ENCODE peak calls at places on chromosomes 11 and 22, in nine cellular contexts. D, Q, V, X, L, Y, K, I and C are unnamed samples.

GRCh38 chr11:44833221-44833620 is 106.5 kb downstream of the TSPAN18 start:
- DNase-seq in D (no peak), Q (no peak), V (no peak), X (no peak), L (no peak), Y (no peak), K (no peak), I (no peak), C (no peak)

GRCh38 chr11:74055938-74056337 is 47.1 kb upstream of the UCP3 start:
- DNase-seq in D (no peak), Q (no peak), V (no peak), X (no peak), L (peak), Y (no peak), K (no peak), I (no peak), C (no peak)

GRCh38 chr11:12544986-12545775 is 129.0 kb upstream of the TEAD1 start:
- DNase-seq in D (no peak), Q (no peak), V (no peak), X (no peak), L (no peak), Y (no peak), K (no peak), I (no peak), C (no peak)

GRCh38 chr11:35794850-35795249 is 132.3 kb downstream of the TRIM44 start:
- DNase-seq in D (no peak), Q (no peak), V (no peak), X (no peak), L (no peak), Y (no peak), K (no peak), I (no peak), C (no peak)

GRCh38 chr11:104033134-104033533 is 3.3 kb upstream of the DDI1 start:
- DNase-seq in D (no peak), Q (no peak), V (no peak), X (peak), L (no peak), Y (no peak), K (no peak), I (no peak), C (no peak)

GRCh38 chr11:64123102-64123434 is 42.8 kb downstream of the MACROD1 start:
- DNase-seq in D (no peak), Q (peak), V (peak), X (peak), L (no peak), Y (no peak), K (no peak), I (peak), C (no peak)

GRCh38 chr11:70567680-70568503 is 169.6 kb downstream of the CTTN start:
- DNase-seq in D (no peak), Q (no peak), V (no peak), X (peak), L (no peak), Y (no peak), K (peak), I (peak), C (no peak)

GRCh38 chr11:70108250-70108649 is 30.1 kb downstream of the ANO1 start:
- DNase-seq in D (no peak), Q (no peak), V (no peak), X (no peak), L (no peak), Y (no peak), K (peak), I (no peak), C (no peak)

GRCh38 chr11:109071712-109072524 is 350.1 kb upstream of the C11orf87 start:
- DNase-seq in D (no peak), Q (no peak), V (peak), X (peak), L (no peak), Y (no peak), K (peak), I (no peak), C (no peak)

GRCh38 chr11:69918938-69919650 is 99.9 kb upstream of the FGF3 start:
- DNase-seq in D (no peak), Q (peak), V (peak), X (peak), L (peak), Y (no peak), K (peak), I (peak), C (peak)

GRCh38 chr11:19200410-19201201 is 1.2 kb downstream of the CSRP3 start:
- DNase-seq in D (no peak), Q (peak), V (no peak), X (no peak), L (no peak), Y (no peak), K (no peak), I (no peak), C (peak)

GRCh38 chr22:41487037-41487963 is 18.4 kb downstream of the ACO2 start:
- DNase-seq in D (no peak), Q (no peak), V (no peak), X (no peak), L (no peak), Y (no peak), K (no peak), I (no peak), C (peak)

GRCh38 chr22:24937114-24937513 is 9.4 kb downstream of the LHFPL7 start:
- DNase-seq in D (no peak), Q (no peak), V (no peak), X (no peak), L (no peak), Y (no peak), K (no peak), I (no peak), C (no peak)

GRCh38 chr22:39675907-39676306 is 105.4 kb downstream of the CACNA1I start:
- DNase-seq in D (no peak), Q (no peak), V (no peak), X (no peak), L (no peak), Y (no peak), K (no peak), I (no peak), C (no peak)

GRCh38 chr22:44313385-44314006 is 745 bp upstream of the SHISAL1 start:
- DNase-seq in D (no peak), Q (no peak), V (no peak), X (no peak), L (no peak), Y (no peak), K (peak), I (no peak), C (no peak)

GRCh38 chr11:125245299-125245698 is 80.7 kb downstream of the PKNOX2 start:
- DNase-seq in D (no peak), Q (no peak), V (no peak), X (no peak), L (no peak), Y (no peak), K (no peak), I (no peak), C (no peak)

GRCh38 chr22:49259870-49260615 is 567.6 kb downstream of the BRD1 start:
- DNase-seq in D (no peak), Q (peak), V (no peak), X (no peak), L (no peak), Y (no peak), K (no peak), I (no peak), C (no peak)

GRCh38 chr11:69870772-69871171 is 51.6 kb upstream of the FGF3 start:
- DNase-seq in D (no peak), Q (no peak), V (no peak), X (no peak), L (no peak), Y (no peak), K (no peak), I (no peak), C (no peak)

GRCh38 chr22:21945453-21946261 is 7.0 kb downstream of the PPM1F start:
- DNase-seq in D (no peak), Q (no peak), V (no peak), X (no peak), L (no peak), Y (no peak), K (no peak), I (no peak), C (no peak)

GRCh38 chr22:31933816-31934482 is 10.4 kb upstream of the YWHAH start:
- DNase-seq in D (no peak), Q (no peak), V (peak), X (no peak), L (no peak), Y (no peak), K (no peak), I (peak), C (no peak)

GRCh38 chr11:134538793-134539192 is 126.8 kb upstream of the B3GAT1 start:
- DNase-seq in D (no peak), Q (no peak), V (no peak), X (peak), L (no peak), Y (no peak), K (no peak), I (no peak), C (no peak)

GRCh38 chr22:37187891-37188761 is at the start of gene C1QTNF6:
- DNase-seq in D (no peak), Q (peak), V (no peak), X (no peak), L (no peak), Y (no peak), K (peak), I (no peak), C (no peak)

GRCh38 chr11:34840736-34841386 is 75.3 kb downstream of the APIP start:
- DNase-seq in D (no peak), Q (peak), V (peak), X (no peak), L (peak), Y (no peak), K (no peak), I (no peak), C (peak)

GRCh38 chr11:36030707-36031365 is 87.0 kb downstream of the LDLRAD3 start:
- DNase-seq in D (no peak), Q (no peak), V (no peak), X (no peak), L (no peak), Y (no peak), K (no peak), I (no peak), C (no peak)

GRCh38 chr22:20750461-20751184 is 23.3 kb upstream of the SERPIND1 start:
- DNase-seq in D (no peak), Q (peak), V (peak), X (peak), L (no peak), Y (no peak), K (peak), I (no peak), C (peak)

GRCh38 chr11:17129003-17129402 is 51.5 kb upstream of the RPS13 start:
- DNase-seq in D (no peak), Q (no peak), V (no peak), X (no peak), L (no peak), Y (no peak), K (no peak), I (no peak), C (no peak)

GRCh38 chr22:32531955-32532818 is 57.6 kb downstream of the FBXO7 start:
- DNase-seq in D (no peak), Q (peak), V (peak), X (peak), L (no peak), Y (no peak), K (peak), I (peak), C (peak)

GRCh38 chr11:110128161-110128560 is 35.0 kb downstream of the ZC3H12C start:
- DNase-seq in D (no peak), Q (no peak), V (no peak), X (no peak), L (no peak), Y (no peak), K (no peak), I (no peak), C (no peak)

GRCh38 chr11:101817536-101817935 is 97.3 kb upstream of the CEP126 start:
- DNase-seq in D (no peak), Q (no peak), V (no peak), X (no peak), L (no peak), Y (no peak), K (no peak), I (no peak), C (no peak)

DNA sequence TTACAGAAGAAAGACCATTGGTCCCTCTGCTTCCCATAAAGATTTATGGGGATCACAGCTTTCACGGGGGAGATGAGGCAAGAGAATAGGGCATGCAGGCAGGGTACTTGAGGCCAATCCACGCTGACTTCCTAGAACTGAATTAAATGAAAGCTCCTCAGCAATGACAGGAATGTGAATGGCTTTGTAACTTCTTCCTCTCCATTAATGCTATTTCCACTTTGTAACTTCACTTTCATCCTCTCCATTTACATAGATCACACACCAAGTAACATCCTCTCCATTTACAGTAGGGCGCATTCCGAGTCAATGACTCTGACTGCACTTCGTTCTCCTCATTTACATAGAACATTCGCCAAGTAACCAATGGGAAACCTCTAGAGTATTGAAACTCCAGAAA is 89.8 kb downstream of the PIWIL4 start:
- DNase-seq in D (peak), Q (no peak), V (no peak), X (no peak), L (no peak), Y (no peak), K (no peak), I (no peak), C (no peak)
- TF ChIP-seq POLR2A in D (no peak), Q (no peak), V (no peak), X (no peak), L (no peak), Y (no peak), K (no peak), I (no peak), C (no peak)

DNA sequence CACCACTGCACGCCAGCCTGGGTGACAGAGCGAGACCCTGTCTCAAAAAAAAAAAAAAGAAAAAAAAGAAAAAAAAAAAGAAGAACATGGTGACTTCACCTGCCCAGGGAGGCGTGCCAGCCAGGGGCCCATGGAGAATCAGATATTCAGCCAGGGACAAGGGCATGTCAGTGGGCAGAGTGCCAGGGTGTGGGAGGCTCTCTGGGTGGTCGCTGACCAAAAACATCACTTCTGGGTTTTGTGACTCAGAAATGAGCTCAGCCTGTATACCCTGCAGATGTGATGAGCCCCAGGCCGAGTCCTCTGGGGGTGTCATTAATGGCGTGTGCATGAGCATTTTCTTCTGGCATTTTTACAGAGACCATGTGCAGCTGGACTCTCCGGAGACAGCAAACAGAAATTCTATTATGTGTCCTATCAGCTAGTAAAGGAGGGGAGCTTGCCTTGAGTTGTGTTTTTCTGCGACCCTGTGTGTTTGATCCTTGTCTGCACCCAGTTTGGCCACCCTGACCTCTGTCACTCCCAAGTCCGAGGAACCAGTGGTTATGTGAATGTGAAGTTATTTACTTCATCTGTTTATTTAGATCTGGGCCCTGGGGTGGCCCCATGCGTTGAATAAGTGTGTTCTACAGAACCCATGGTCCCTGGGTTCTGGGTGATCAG is 53.6 kb downstream of the BCR start:
- DNase-seq in D (no peak), Q (no peak), V (no peak), X (peak), L (no peak), Y (no peak), K (peak), I (no peak), C (no peak)
- TF ChIP-seq POLR2A in D (no peak), Q (no peak), V (no peak), X (no peak), L (no peak), Y (no peak), K (no peak), I (no peak), C (no peak)

DNA sequence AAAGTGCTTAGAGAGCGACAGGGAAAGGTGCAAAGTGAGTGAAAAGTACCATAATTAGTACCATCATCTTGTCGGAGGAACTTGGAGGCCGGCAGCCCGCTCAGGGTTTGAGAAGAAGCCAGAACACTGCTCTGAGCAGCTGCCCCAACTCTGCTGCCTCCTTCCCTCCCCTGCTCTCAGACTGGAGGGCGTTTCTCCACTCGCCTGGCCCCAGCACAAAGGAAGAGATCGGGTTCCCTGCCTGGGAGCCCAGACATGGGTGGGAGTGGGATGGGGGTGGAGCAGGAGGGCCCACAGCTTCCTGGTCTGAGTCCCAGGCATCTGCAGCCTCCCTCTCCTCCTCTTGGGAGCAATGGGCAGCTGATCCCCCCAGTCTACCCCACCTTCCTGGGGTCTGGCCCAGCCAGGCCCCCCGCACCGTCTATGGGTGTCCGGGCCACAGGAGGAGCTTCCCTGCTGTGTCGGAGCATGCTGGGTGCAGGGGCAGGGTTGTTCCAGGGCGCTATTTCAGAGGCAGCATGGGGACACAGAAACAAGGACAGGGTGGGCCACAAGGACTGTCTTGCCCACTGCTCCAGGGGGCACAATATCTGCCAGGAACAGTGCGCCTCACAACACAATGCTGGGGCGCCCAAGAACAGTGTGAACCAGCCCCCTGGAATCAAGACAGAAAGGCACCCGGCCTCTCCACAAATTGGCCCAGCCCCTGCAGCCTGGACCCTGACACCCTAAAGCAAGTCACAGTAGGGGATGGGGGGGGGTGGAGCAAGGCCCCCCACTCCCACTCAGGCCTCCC is 4.8 kb downstream of the LIF start:
- DNase-seq in D (no peak), Q (no peak), V (no peak), X (no peak), L (no peak), Y (no peak), K (no peak), I (no peak), C (no peak)
- TF ChIP-seq POLR2A in D (no peak), Q (no peak), V (no peak), X (no peak), L (no peak), Y (no peak), K (no peak), I (no peak), C (no peak)

GRCh38 chr11:576791-577610 is 731 bp downstream of the PHRF1 start:
- DNase-seq in D (no peak), Q (no peak), V (peak), X (no peak), L (no peak), Y (no peak), K (no peak), I (peak), C (peak)

GRCh38 chr11:575996-576756 is at the start of gene PHRF1:
- DNase-seq in D (peak), Q (peak), V (peak), X (peak), L (peak), Y (peak), K (peak), I (peak), C (peak)

GRCh38 chr11:574632-575323 is 1.5 kb upstream of the PHRF1 start:
- DNase-seq in D (no peak), Q (no peak), V (no peak), X (no peak), L (no peak), Y (no peak), K (no peak), I (peak), C (peak)

GRCh38 chr11:577611-577894 is 1.3 kb downstream of the PHRF1 start:
- DNase-seq in D (no peak), Q (no peak), V (no peak), X (no peak), L (no peak), Y (no peak), K (no peak), I (peak), C (no peak)

DNA sequence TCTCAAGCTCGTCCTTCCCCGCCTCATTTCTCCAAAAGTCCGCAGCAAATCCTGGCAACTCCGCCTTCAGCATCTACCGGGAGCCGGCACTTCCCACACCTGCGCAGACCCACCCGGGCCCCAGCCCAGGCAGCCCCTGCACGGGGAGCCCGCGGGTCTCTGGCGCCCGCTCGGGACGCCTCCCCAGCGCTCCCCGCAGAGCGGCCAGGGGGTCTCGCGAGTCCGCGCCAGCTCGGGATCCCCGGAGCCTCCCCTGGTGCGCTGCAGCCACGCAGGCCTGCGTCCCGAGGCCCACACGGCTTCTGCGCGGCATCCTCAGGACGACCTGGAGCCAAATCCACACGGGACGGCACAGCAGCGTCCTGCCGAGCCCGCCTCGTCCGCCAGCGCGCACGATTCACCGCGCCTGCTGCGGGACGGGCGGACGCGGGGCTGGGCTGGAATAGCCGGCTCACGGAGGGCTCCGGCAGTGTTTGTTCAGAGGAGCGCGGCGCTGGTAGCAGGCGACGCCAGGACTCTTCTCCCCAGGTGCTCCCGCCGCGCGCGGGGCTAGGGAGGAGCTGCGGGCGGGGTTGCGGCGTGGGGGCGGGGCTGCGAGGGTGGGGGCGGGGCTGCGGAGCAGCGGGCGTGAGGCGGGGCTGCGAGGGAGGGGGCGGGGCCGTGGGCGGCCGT is 810 bp upstream of the PHRF1 start:
- DNase-seq in D (no peak), Q (no peak), V (no peak), X (no peak), L (peak), Y (no peak), K (no peak), I (no peak), C (no peak)
- TF ChIP-seq POLR2A in D (no peak), Q (no peak), V (no peak), X (no peak), L (no peak), Y (no peak), K (peak), I (no peak), C (no peak)